ENCODE peak calls at places on chromosomes 5 and 9, in four cellular contexts. I is GOT3, S is ACHN, M is psoas muscle. J is an unnamed sample.

GRCh38 chr9:93288891-93289883 is 105.2 kb downstream of the WNK2 start:
- DNase-seq in I (no peak), S (no peak), M (peak), J (no peak)

GRCh38 chr5:31396611-31397295 is 135.1 kb downstream of the DROSHA start:
- DNase-seq in I (no peak), S (no peak), M (no peak), J (no peak)

GRCh38 chr9:16885896-16886295 is 15.4 kb upstream of the BNC2 start:
- DNase-seq in I (no peak), S (no peak), M (no peak), J (no peak)

GRCh38 chr5:142245776-142246175 is 79.0 kb downstream of the SPRY4 start:
- DNase-seq in I (no peak), S (no peak), M (no peak), J (no peak)

GRCh38 chr5:144390133-144390532 is 219.5 kb downstream of the KCTD16 start:
- DNase-seq in I (no peak), S (peak), M (no peak), J (no peak)

GRCh38 chr9:99825158-99826046 is 3.7 kb downstream of the NR4A3 start:
- DNase-seq in I (no peak), S (no peak), M (peak), J (peak)

GRCh38 chr5:57804007-57804444 is 321.4 kb upstream of the ACTBL2 start:
- DNase-seq in I (no peak), S (no peak), M (no peak), J (no peak)

GRCh38 chr5:141491323-141492167 is 2.7 kb downstream of the PCDHGC5 start:
- DNase-seq in I (no peak), S (no peak), M (no peak), J (no peak)

GRCh38 chr5:45695011-45695667 is 1.0 kb downstream of the HCN1 start:
- DNase-seq in I (no peak), S (no peak), M (peak), J (peak)

GRCh38 chr9:96139592-96140251 is 162.3 kb downstream of the HSD17B3 start:
- DNase-seq in I (no peak), S (no peak), M (no peak), J (no peak)

GRCh38 chr5:42951847-42952411 is 88.2 kb downstream of the ANXA2R start:
- DNase-seq in I (no peak), S (no peak), M (peak), J (no peak)

GRCh38 chr5:72040513-72040912 is 66.8 kb upstream of the MAP1B start:
- DNase-seq in I (no peak), S (no peak), M (no peak), J (no peak)

GRCh38 chr9:35521708-35522107 is 31.8 kb downstream of the RUSC2 start:
- DNase-seq in I (no peak), S (no peak), M (peak), J (no peak)

GRCh38 chr9:137030528-137030927 is 1.4 kb downstream of the FUT7 start:
- DNase-seq in I (no peak), S (no peak), M (peak), J (no peak)

GRCh38 chr9:85995612-85996011 is 54.7 kb downstream of the NAA35 start:
- DNase-seq in I (no peak), S (no peak), M (no peak), J (no peak)

GRCh38 chr5:110681109-110681508 is 45.4 kb downstream of the TMEM232 start:
- DNase-seq in I (no peak), S (no peak), M (no peak), J (no peak)

GRCh38 chr5:168312606-168313297 is 21.3 kb downstream of the WWC1 start:
- DNase-seq in I (no peak), S (peak), M (no peak), J (no peak)